ENCODE peak calls at places on chromosome 1, in eight cellular contexts. V is T-helper 2 cell; J is mesendoderm; N is glutamatergic neuron; S is NCI-H1092 treated with DMSO at 0.1 percent for 48 hours; X is astrocyte of the hippocampus; C is stimulated activated naive CD8-positive, alpha-beta T cell treated with anti-CD3 and anti-CD28 coated beads, Interleukin-15, Interleukin-2, amounts not matched to agents 100 U/mL and 50 U/mL, for 24 hours; O is BE2C. L is an unnamed sample.

GRCh38 chr1:226702957-226703831 is 35.9 kb downstream of the ITPKB start:
- DNase-seq in V (peak; percentile 77), J (peak; percentile 77), N (peak; percentile 73), S (peak; percentile 87), X (peak; percentile 88), C (peak; percentile 86), O (peak; percentile 77), L (peak; percentile 84)

GRCh38 chr1:100530901-100531487 is 6.9 kb upstream of the GPR88 start:
- DNase-seq in V (no peak), J (no peak), N (no peak), S (no peak), X (peak; percentile 27), C (peak; percentile 14), O (no peak), L (peak; percentile 62)

GRCh38 chr1:214581785-214582184 is 21.2 kb upstream of the CENPF start:
- DNase-seq in V (no peak), J (peak; percentile 63), N (no peak), S (no peak), X (peak; percentile 86), C (peak; percentile 9), O (no peak), L (peak; percentile 91)

GRCh38 chr1:41118645-41119044 is 97.1 kb upstream of the SLFNL1 start:
- DNase-seq in V (no peak), J (peak; percentile 4), N (no peak), S (no peak), X (no peak), C (no peak), O (no peak), L (no peak)

GRCh38 chr1:112937070-112937469 is 18.9 kb downstream of the SLC16A1 start:
- DNase-seq in V (no peak), J (no peak), N (no peak), S (no peak), X (peak; percentile 29), C (no peak), O (no peak), L (peak; percentile 29)

GRCh38 chr1:186033744-186034345 is 299.7 kb downstream of the HMCN1 start:
- DNase-seq in V (no peak), J (no peak), N (no peak), S (no peak), X (no peak), C (no peak), O (no peak), L (peak; percentile 18)

GRCh38 chr1:195113471-195113870 is 1494.8 kb downstream of the KCNT2 start:
- DNase-seq in V (no peak), J (no peak), N (no peak), S (no peak), X (peak; percentile 15), C (no peak), O (no peak), L (peak; percentile 7)

GRCh38 chr1:18945401-18945849 is 11.1 kb downstream of the IFFO2 start:
- DNase-seq in V (no peak), J (peak; percentile 46), N (peak; percentile 65), S (no peak), X (peak; percentile 58), C (no peak), O (peak; percentile 21), L (peak; percentile 56)

GRCh38 chr1:204601979-204602653 is 83.4 kb downstream of the LRRN2 start:
- DNase-seq in V (no peak), J (no peak), N (no peak), S (no peak), X (no peak), C (no peak), O (peak; percentile 45), L (no peak)

GRCh38 chr1:184567016-184567415 is 180.2 kb downstream of the C1orf21 start:
- DNase-seq in V (no peak), J (peak; percentile 68), N (no peak), S (no peak), X (peak; percentile 10), C (no peak), O (no peak), L (no peak)

GRCh38 chr1:24964811-24965570 is 34.9 kb upstream of the RUNX3 start:
- DNase-seq in V (peak; percentile 76), J (peak; percentile 36), N (no peak), S (no peak), X (peak; percentile 92), C (peak; percentile 95), O (no peak), L (peak; percentile 59)